ENCODE peak calls at places on chromosome 15, in nine cellular contexts. One of them, this sample, is unnamed.

GRCh38 chr15:75361989-75362641 is 6.3 kb downstream of the MAN2C1 start:
- DNase-seq in esophagus squamous epithelium: no peak
- DNase-seq in GM12891: no peak
- DNase-seq in IMR-90: no peak
- DNase-seq in HCT116: no peak
- DNase-seq in A549: no peak
- DNase-seq in NB4: no peak
- DNase-seq in lower leg skin: no peak
- DNase-seq in GM12878: no peak
- DNase-seq in this sample: no peak

GRCh38 chr15:41561104-41561776 is 2.2 kb downstream of the TYRO3 start:
- DNase-seq in esophagus squamous epithelium: no peak
- DNase-seq in GM12891: no peak
- DNase-seq in IMR-90: no peak
- DNase-seq in HCT116: no peak
- DNase-seq in A549: no peak
- DNase-seq in NB4: no peak
- DNase-seq in lower leg skin: no peak
- DNase-seq in GM12878: no peak
- DNase-seq in this sample: no peak

GRCh38 chr15:38059665-38060064 is 125.2 kb downstream of the TMCO5A start:
- DNase-seq in esophagus squamous epithelium: no peak
- DNase-seq in GM12891: no peak
- DNase-seq in IMR-90: peak
- DNase-seq in HCT116: no peak
- DNase-seq in A549: no peak
- DNase-seq in NB4: no peak
- DNase-seq in lower leg skin: no peak
- DNase-seq in GM12878: no peak
- DNase-seq in this sample: no peak

GRCh38 chr15:94196536-94196935 is 34.8 kb upstream of the MCTP2 start:
- DNase-seq in esophagus squamous epithelium: no peak
- DNase-seq in GM12891: no peak
- DNase-seq in IMR-90: peak
- DNase-seq in HCT116: no peak
- DNase-seq in A549: no peak
- DNase-seq in NB4: no peak
- DNase-seq in lower leg skin: no peak
- DNase-seq in GM12878: no peak
- DNase-seq in this sample: no peak

GRCh38 chr15:77226652-77227051 is 155.7 kb upstream of the TSPAN3 start:
- DNase-seq in esophagus squamous epithelium: no peak
- DNase-seq in GM12891: no peak
- DNase-seq in IMR-90: no peak
- DNase-seq in HCT116: no peak
- DNase-seq in A549: no peak
- DNase-seq in NB4: no peak
- DNase-seq in lower leg skin: no peak
- DNase-seq in GM12878: no peak
- DNase-seq in this sample: no peak

GRCh38 chr15:84715442-84716035 is 400 bp downstream of the SEC11A start:
- DNase-seq in esophagus squamous epithelium: no peak
- DNase-seq in GM12891: no peak
- DNase-seq in IMR-90: peak
- DNase-seq in HCT116: no peak
- DNase-seq in A549: peak
- DNase-seq in NB4: peak
- DNase-seq in lower leg skin: no peak
- DNase-seq in GM12878: no peak
- DNase-seq in this sample: peak

GRCh38 chr15:39184701-39185390 is 396.0 kb upstream of the THBS1 start:
- DNase-seq in esophagus squamous epithelium: no peak
- DNase-seq in GM12891: no peak
- DNase-seq in IMR-90: no peak
- DNase-seq in HCT116: no peak
- DNase-seq in A549: no peak
- DNase-seq in NB4: no peak
- DNase-seq in lower leg skin: no peak
- DNase-seq in GM12878: no peak
- DNase-seq in this sample: no peak

GRCh38 chr15:63198315-63198714 is 8.9 kb downstream of the RAB8B start:
- DNase-seq in esophagus squamous epithelium: no peak
- DNase-seq in GM12891: no peak
- DNase-seq in IMR-90: peak
- DNase-seq in HCT116: no peak
- DNase-seq in A549: no peak
- DNase-seq in NB4: peak
- DNase-seq in lower leg skin: no peak
- DNase-seq in GM12878: no peak
- DNase-seq in this sample: peak

GRCh38 chr15:43346305-43346704 is 15.9 kb upstream of the LCMT2 start:
- DNase-seq in esophagus squamous epithelium: no peak
- DNase-seq in GM12891: no peak
- DNase-seq in IMR-90: no peak
- DNase-seq in HCT116: no peak
- DNase-seq in A549: no peak
- DNase-seq in NB4: peak
- DNase-seq in lower leg skin: no peak
- DNase-seq in GM12878: no peak
- DNase-seq in this sample: peak

GRCh38 chr15:100710213-100710612 is 107.8 kb downstream of the ASB7 start:
- DNase-seq in esophagus squamous epithelium: no peak
- DNase-seq in GM12891: no peak
- DNase-seq in IMR-90: no peak
- DNase-seq in HCT116: no peak
- DNase-seq in A549: no peak
- DNase-seq in NB4: no peak
- DNase-seq in lower leg skin: no peak
- DNase-seq in GM12878: no peak
- DNase-seq in this sample: no peak

GRCh38 chr15:85687329-85687728 is 107.4 kb downstream of the KLHL25 start:
- DNase-seq in esophagus squamous epithelium: no peak
- DNase-seq in GM12891: no peak
- DNase-seq in IMR-90: no peak
- DNase-seq in HCT116: no peak
- DNase-seq in A549: no peak
- DNase-seq in NB4: peak
- DNase-seq in lower leg skin: no peak
- DNase-seq in GM12878: no peak
- DNase-seq in this sample: no peak

GRCh38 chr15:29480278-29480677 is 210.7 kb upstream of the NSMCE3 start:
- DNase-seq in esophagus squamous epithelium: no peak
- DNase-seq in GM12891: no peak
- DNase-seq in IMR-90: no peak
- DNase-seq in HCT116: no peak
- DNase-seq in A549: no peak
- DNase-seq in NB4: no peak
- DNase-seq in lower leg skin: no peak
- DNase-seq in GM12878: no peak
- DNase-seq in this sample: no peak

GRCh38 chr15:32879980-32880379 is 162.2 kb downstream of the GREM1 start:
- DNase-seq in esophagus squamous epithelium: no peak
- DNase-seq in GM12891: no peak
- DNase-seq in IMR-90: no peak
- DNase-seq in HCT116: no peak
- DNase-seq in A549: no peak
- DNase-seq in NB4: no peak
- DNase-seq in lower leg skin: no peak
- DNase-seq in GM12878: no peak
- DNase-seq in this sample: no peak

GRCh38 chr15:32878849-32879795 is 161.3 kb downstream of the GREM1 start:
- DNase-seq in esophagus squamous epithelium: no peak
- DNase-seq in GM12891: no peak
- DNase-seq in IMR-90: no peak
- DNase-seq in HCT116: no peak
- DNase-seq in A549: no peak
- DNase-seq in NB4: no peak
- DNase-seq in lower leg skin: no peak
- DNase-seq in GM12878: no peak
- DNase-seq in this sample: no peak

GRCh38 chr15:32877620-32878019 is 159.8 kb downstream of the GREM1 start:
- DNase-seq in esophagus squamous epithelium: no peak
- DNase-seq in GM12891: no peak
- DNase-seq in IMR-90: no peak
- DNase-seq in HCT116: no peak
- DNase-seq in A549: no peak
- DNase-seq in NB4: no peak
- DNase-seq in lower leg skin: no peak
- DNase-seq in GM12878: no peak
- DNase-seq in this sample: no peak

GRCh38 chr15:32877201-32877600 is 159.4 kb downstream of the GREM1 start:
- DNase-seq in esophagus squamous epithelium: no peak
- DNase-seq in GM12891: no peak
- DNase-seq in IMR-90: no peak
- DNase-seq in HCT116: no peak
- DNase-seq in A549: no peak
- DNase-seq in NB4: no peak
- DNase-seq in lower leg skin: no peak
- DNase-seq in GM12878: no peak
- DNase-seq in this sample: no peak

GRCh38 chr15:32878342-32878741 is 160.5 kb downstream of the GREM1 start:
- DNase-seq in esophagus squamous epithelium: no peak
- DNase-seq in GM12891: no peak
- DNase-seq in IMR-90: no peak
- DNase-seq in HCT116: no peak
- DNase-seq in A549: no peak
- DNase-seq in NB4: no peak
- DNase-seq in lower leg skin: no peak
- DNase-seq in GM12878: no peak
- DNase-seq in this sample: no peak
- TF ChIP-seq POLR2A in esophagus squamous epithelium: no peak
- TF ChIP-seq POLR2A in GM12891: no peak
- TF ChIP-seq POLR2A in IMR-90: no peak
- TF ChIP-seq POLR2A in HCT116: no peak
- TF ChIP-seq POLR2A in A549: no peak
- TF ChIP-seq POLR2A in NB4: no peak
- TF ChIP-seq POLR2A in lower leg skin: no peak
- TF ChIP-seq POLR2A in GM12878: no peak
- TF ChIP-seq POLR2A in this sample: no peak

GRCh38 chr15:44711089-44711355 is at the start of gene PATL2:
- DNase-seq in esophagus squamous epithelium: no peak
- DNase-seq in GM12891: no peak
- DNase-seq in IMR-90: no peak
- DNase-seq in HCT116: no peak
- DNase-seq in A549: no peak
- DNase-seq in NB4: no peak
- DNase-seq in lower leg skin: no peak
- DNase-seq in GM12878: no peak
- DNase-seq in this sample: no peak

GRCh38 chr15:44712108-44713005 is 1.0 kb downstream of the B2M start:
- DNase-seq in esophagus squamous epithelium: no peak
- DNase-seq in GM12891: no peak
- DNase-seq in IMR-90: peak
- DNase-seq in HCT116: peak
- DNase-seq in A549: peak
- DNase-seq in NB4: peak
- DNase-seq in lower leg skin: peak
- DNase-seq in GM12878: no peak
- DNase-seq in this sample: peak

GRCh38 chr15:44713006-44713966 is 2.0 kb downstream of the B2M start:
- DNase-seq in esophagus squamous epithelium: no peak
- DNase-seq in GM12891: no peak
- DNase-seq in IMR-90: peak
- DNase-seq in HCT116: no peak
- DNase-seq in A549: peak
- DNase-seq in NB4: peak
- DNase-seq in lower leg skin: peak
- DNase-seq in GM12878: no peak
- DNase-seq in this sample: peak

GRCh38 chr15:44711356-44712107 is at the start of gene B2M:
- DNase-seq in esophagus squamous epithelium: peak
- DNase-seq in GM12891: no peak
- DNase-seq in IMR-90: peak
- DNase-seq in HCT116: peak
- DNase-seq in A549: peak
- DNase-seq in NB4: peak
- DNase-seq in lower leg skin: peak
- DNase-seq in GM12878: peak
- DNase-seq in this sample: peak

DNA sequence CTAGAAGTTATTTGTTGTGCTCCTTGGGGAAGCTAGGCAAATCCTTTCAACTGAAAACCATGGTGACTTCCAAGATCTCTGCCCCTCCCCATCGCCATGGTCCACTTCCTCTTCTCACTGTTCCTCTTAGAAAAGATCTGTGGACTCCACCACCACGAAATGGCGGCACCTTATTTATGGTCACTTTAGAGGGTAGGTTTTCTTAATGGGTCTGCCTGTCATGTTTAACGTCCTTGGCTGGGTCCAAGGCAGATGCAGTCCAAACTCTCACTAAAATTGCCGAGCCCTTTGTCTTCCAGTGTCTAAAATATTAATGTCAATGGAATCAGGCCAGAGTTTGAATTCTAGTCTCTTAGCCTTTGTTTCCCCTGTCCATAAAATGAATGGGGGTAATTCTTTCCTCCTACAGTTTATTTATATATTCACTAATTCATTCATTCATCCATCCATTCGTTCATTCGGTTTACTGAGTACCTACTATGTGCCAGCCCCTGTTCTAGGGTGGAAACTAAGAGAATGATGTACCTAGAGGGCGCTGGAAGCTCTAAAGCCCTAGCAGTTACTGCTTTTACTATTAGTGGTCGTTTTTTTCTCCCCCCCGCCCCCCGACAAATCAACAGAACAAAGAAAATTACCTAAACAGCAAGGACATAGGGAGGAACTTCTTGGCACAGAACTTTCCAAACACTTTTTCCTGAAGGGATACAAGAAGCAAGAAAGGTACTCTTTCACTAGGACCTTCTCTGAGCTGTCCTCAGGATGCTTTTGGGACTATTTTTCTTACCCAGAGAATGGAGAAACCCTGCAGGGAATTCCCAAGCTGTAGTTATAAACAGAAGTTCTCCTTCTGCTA is 661 bp downstream of the PATL2 start:
- DNase-seq in esophagus squamous epithelium: no peak
- DNase-seq in GM12891: no peak
- DNase-seq in IMR-90: peak
- DNase-seq in HCT116: no peak
- DNase-seq in A549: no peak
- DNase-seq in NB4: peak
- DNase-seq in lower leg skin: peak
- DNase-seq in GM12878: peak
- DNase-seq in this sample: peak
- TF ChIP-seq POLR2A in esophagus squamous epithelium: no peak
- TF ChIP-seq POLR2A in GM12891: peak
- TF ChIP-seq POLR2A in IMR-90: no peak
- TF ChIP-seq POLR2A in HCT116: no peak
- TF ChIP-seq POLR2A in A549: no peak
- TF ChIP-seq POLR2A in NB4: no peak
- TF ChIP-seq POLR2A in lower leg skin: no peak
- TF ChIP-seq POLR2A in GM12878: peak
- TF ChIP-seq POLR2A in this sample: no peak

GRCh38 chr15:99123706-99124451 is 19.0 kb downstream of the SYNM start:
- DNase-seq in esophagus squamous epithelium: no peak
- DNase-seq in GM12891: no peak
- DNase-seq in IMR-90: peak
- DNase-seq in HCT116: peak
- DNase-seq in A549: peak
- DNase-seq in NB4: peak
- DNase-seq in lower leg skin: peak
- DNase-seq in GM12878: no peak
- DNase-seq in this sample: no peak
- TF ChIP-seq POLR2A in esophagus squamous epithelium: no peak
- TF ChIP-seq POLR2A in GM12891: no peak
- TF ChIP-seq POLR2A in IMR-90: no peak
- TF ChIP-seq POLR2A in HCT116: no peak
- TF ChIP-seq POLR2A in A549: no peak
- TF ChIP-seq POLR2A in NB4: no peak
- TF ChIP-seq POLR2A in lower leg skin: no peak
- TF ChIP-seq POLR2A in GM12878: no peak
- TF ChIP-seq POLR2A in this sample: no peak

GRCh38 chr15:40347559-40348470 is 3.0 kb upstream of the PHGR1 start:
- DNase-seq in esophagus squamous epithelium: no peak
- DNase-seq in GM12891: no peak
- DNase-seq in IMR-90: no peak
- DNase-seq in HCT116: no peak
- DNase-seq in A549: no peak
- DNase-seq in NB4: no peak
- DNase-seq in lower leg skin: no peak
- DNase-seq in GM12878: no peak
- DNase-seq in this sample: no peak
- TF ChIP-seq POLR2A in esophagus squamous epithelium: no peak
- TF ChIP-seq POLR2A in GM12891: no peak
- TF ChIP-seq POLR2A in IMR-90: no peak
- TF ChIP-seq POLR2A in HCT116: no peak
- TF ChIP-seq POLR2A in A549: no peak
- TF ChIP-seq POLR2A in NB4: no peak
- TF ChIP-seq POLR2A in lower leg skin: no peak
- TF ChIP-seq POLR2A in GM12878: no peak
- TF ChIP-seq POLR2A in this sample: no peak